ENCODE peak calls at places on chromosomes 12 and 14, in six cellular contexts. One of them, this sample, is unnamed.

GRCh38 chr12:78004451-78005093 is 173.9 kb downstream of the NAV3 start:
- DNase-seq in MM.1S: no peak
- DNase-seq in Panc1: no peak
- DNase-seq in fibroblast of mammary gland: peak; percentile 7
- DNase-seq in AG09309: no peak
- DNase-seq in BJ: no peak
- DNase-seq in this sample: no peak

GRCh38 chr12:40171501-40171900 is 53.3 kb upstream of the LRRK2 start:
- DNase-seq in MM.1S: no peak
- DNase-seq in Panc1: no peak
- DNase-seq in fibroblast of mammary gland: peak; percentile 35
- DNase-seq in AG09309: no peak
- DNase-seq in BJ: no peak
- DNase-seq in this sample: no peak

GRCh38 chr14:30621354-30621953 is 665 bp upstream of the SCFD1 start:
- DNase-seq in MM.1S: no peak
- DNase-seq in Panc1: no peak
- DNase-seq in fibroblast of mammary gland: peak; percentile 40
- DNase-seq in AG09309: no peak
- DNase-seq in BJ: no peak
- DNase-seq in this sample: no peak

GRCh38 chr14:59055439-59056045 is 132.9 kb upstream of the DAAM1 start:
- DNase-seq in MM.1S: peak; percentile 30
- DNase-seq in Panc1: peak; percentile 24
- DNase-seq in fibroblast of mammary gland: peak; percentile 65
- DNase-seq in AG09309: peak; percentile 35
- DNase-seq in BJ: peak; percentile 9
- DNase-seq in this sample: no peak

GRCh38 chr12:6201775-6202292 is 1.6 kb downstream of the CD9 start:
- DNase-seq in MM.1S: no peak
- DNase-seq in Panc1: no peak
- DNase-seq in fibroblast of mammary gland: peak; percentile 45
- DNase-seq in AG09309: no peak
- DNase-seq in BJ: no peak
- DNase-seq in this sample: no peak

GRCh38 chr12:95386056-95386455 is 87.9 kb upstream of the METAP2 start:
- DNase-seq in MM.1S: no peak
- DNase-seq in Panc1: no peak
- DNase-seq in fibroblast of mammary gland: peak; percentile 46
- DNase-seq in AG09309: no peak
- DNase-seq in BJ: no peak
- DNase-seq in this sample: no peak

GRCh38 chr12:22101749-22102243 is 55.8 kb downstream of the CMAS start:
- DNase-seq in MM.1S: no peak
- DNase-seq in Panc1: no peak
- DNase-seq in fibroblast of mammary gland: peak; percentile 94
- DNase-seq in AG09309: peak; percentile 42
- DNase-seq in BJ: no peak
- DNase-seq in this sample: no peak

GRCh38 chr12:93279849-93280412 is 97.8 kb upstream of the NUDT4 start:
- DNase-seq in MM.1S: no peak
- DNase-seq in Panc1: no peak
- DNase-seq in fibroblast of mammary gland: no peak
- DNase-seq in AG09309: no peak
- DNase-seq in BJ: no peak
- DNase-seq in this sample: no peak

GRCh38 chr14:104281768-104282301 is 143.4 kb downstream of the KIF26A start:
- DNase-seq in MM.1S: no peak
- DNase-seq in Panc1: no peak
- DNase-seq in fibroblast of mammary gland: no peak
- DNase-seq in AG09309: no peak
- DNase-seq in BJ: no peak
- DNase-seq in this sample: no peak

GRCh38 chr12:113735146-113735545 is 231.0 kb downstream of the RBM19 start:
- DNase-seq in MM.1S: no peak
- DNase-seq in Panc1: no peak
- DNase-seq in fibroblast of mammary gland: no peak
- DNase-seq in AG09309: no peak
- DNase-seq in BJ: no peak
- DNase-seq in this sample: no peak

GRCh38 chr12:68480526-68480925 is 130.2 kb upstream of the RAP1B start:
- DNase-seq in MM.1S: no peak
- DNase-seq in Panc1: no peak
- DNase-seq in fibroblast of mammary gland: no peak
- DNase-seq in AG09309: no peak
- DNase-seq in BJ: no peak
- DNase-seq in this sample: no peak

GRCh38 chr12:11798856-11799530 is 149.5 kb downstream of the ETV6 start:
- DNase-seq in MM.1S: no peak
- DNase-seq in Panc1: no peak
- DNase-seq in fibroblast of mammary gland: peak; percentile 89
- DNase-seq in AG09309: no peak
- DNase-seq in BJ: peak; percentile 19
- DNase-seq in this sample: peak; percentile 35

GRCh38 chr14:96622926-96623325 is 120.7 kb downstream of the PAPOLA start:
- DNase-seq in MM.1S: no peak
- DNase-seq in Panc1: no peak
- DNase-seq in fibroblast of mammary gland: no peak
- DNase-seq in AG09309: no peak
- DNase-seq in BJ: no peak
- DNase-seq in this sample: no peak

GRCh38 chr12:124633269-124633953 is 66.0 kb upstream of the NCOR2 start:
- DNase-seq in MM.1S: no peak
- DNase-seq in Panc1: no peak
- DNase-seq in fibroblast of mammary gland: peak; percentile 79
- DNase-seq in AG09309: no peak
- DNase-seq in BJ: no peak
- DNase-seq in this sample: no peak

GRCh38 chr14:86882818-86883217 is 1110.2 kb downstream of the GALC start:
- DNase-seq in MM.1S: no peak
- DNase-seq in Panc1: no peak
- DNase-seq in fibroblast of mammary gland: no peak
- DNase-seq in AG09309: no peak
- DNase-seq in BJ: no peak
- DNase-seq in this sample: no peak

GRCh38 chr14:77140343-77140936 is 1.2 kb downstream of the ZDHHC22 start:
- DNase-seq in MM.1S: no peak
- DNase-seq in Panc1: no peak
- DNase-seq in fibroblast of mammary gland: no peak
- DNase-seq in AG09309: no peak
- DNase-seq in BJ: no peak
- DNase-seq in this sample: no peak

GRCh38 chr12:34022079-34022830 is at the start of gene ALG10:
- DNase-seq in MM.1S: peak; percentile 98
- DNase-seq in Panc1: peak; percentile 97
- DNase-seq in fibroblast of mammary gland: peak; percentile 96
- DNase-seq in AG09309: peak; percentile 92
- DNase-seq in BJ: peak; percentile 82
- DNase-seq in this sample: peak; percentile 79

DNA sequence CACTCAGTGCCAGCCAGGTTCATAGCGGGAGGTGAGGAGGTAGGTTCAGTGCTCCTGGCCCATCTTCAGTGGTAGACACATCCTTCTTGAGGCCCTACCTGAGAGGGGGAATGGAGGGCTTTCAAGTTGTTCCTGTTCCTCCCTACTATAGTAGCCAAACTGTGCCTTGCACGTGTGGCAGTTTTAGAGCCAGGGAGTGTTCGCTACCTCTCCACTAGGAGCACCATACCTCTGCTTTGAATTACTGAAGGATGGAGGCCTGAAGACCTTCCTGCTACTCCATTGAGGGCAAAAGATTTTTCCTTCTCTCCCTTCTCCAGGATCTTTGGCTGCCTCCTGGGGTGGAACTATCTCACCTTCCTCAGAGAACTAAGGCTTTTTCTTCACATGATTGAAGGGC is 5.9 kb upstream of the ALG10 start:
- DNase-seq in MM.1S: no peak
- DNase-seq in Panc1: no peak
- DNase-seq in fibroblast of mammary gland: no peak
- DNase-seq in AG09309: no peak
- DNase-seq in BJ: no peak
- DNase-seq in this sample: no peak
- TF ChIP-seq CTCF in MM.1S: no peak
- TF ChIP-seq CTCF in Panc1: no peak
- TF ChIP-seq CTCF in fibroblast of mammary gland: no peak
- TF ChIP-seq CTCF in AG09309: peak; percentile 3
- TF ChIP-seq CTCF in BJ: no peak
- TF ChIP-seq CTCF in this sample: no peak

DNA sequence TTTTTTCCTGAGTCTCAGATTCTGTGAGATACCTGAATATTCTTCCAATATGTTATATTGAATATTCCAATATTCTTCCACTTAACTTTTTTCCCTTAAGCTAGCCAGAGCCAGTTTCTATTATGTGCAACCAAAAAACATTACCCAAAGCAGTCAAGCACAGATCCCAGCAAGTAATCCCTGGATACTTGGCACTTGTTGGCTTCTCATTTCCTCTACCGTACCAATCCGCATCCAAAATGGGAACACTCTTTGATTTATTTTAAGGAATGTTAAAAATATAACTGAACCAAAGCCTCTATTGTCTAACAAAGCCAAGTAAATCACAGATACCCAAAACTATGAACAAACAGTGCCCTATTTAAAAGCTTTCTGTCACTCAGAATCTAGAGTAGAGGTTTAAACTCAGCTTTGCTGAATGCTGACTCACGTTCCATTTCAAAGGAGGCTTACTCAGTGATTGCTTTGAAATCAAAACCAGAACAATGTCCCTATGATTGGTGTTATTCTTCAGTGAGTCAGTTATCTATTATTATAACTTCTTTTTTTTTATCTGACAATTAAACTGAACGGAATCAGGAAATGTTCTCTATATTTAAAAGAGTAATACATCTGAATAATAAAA is 360.6 kb downstream of the CCDC91 start:
- DNase-seq in MM.1S: no peak
- DNase-seq in Panc1: no peak
- DNase-seq in fibroblast of mammary gland: peak; percentile 94
- DNase-seq in AG09309: peak; percentile 45
- DNase-seq in BJ: no peak
- DNase-seq in this sample: peak; percentile 88
- H3K4me3 ChIP-seq in MM.1S: no peak overlapping the region
- H3K4me3 ChIP-seq in Panc1: no peak overlapping the region
- H3K4me3 ChIP-seq in fibroblast of mammary gland: no peak overlapping the region
- H3K4me3 ChIP-seq in AG09309: no peak overlapping the region
- H3K4me3 ChIP-seq in BJ: no peak overlapping the region
- H3K4me3 ChIP-seq in this sample: no peak overlapping the region

GRCh38 chr14:36521598-36522345 is 1.7 kb upstream of the NKX2-1 start:
- DNase-seq in MM.1S: no peak
- DNase-seq in Panc1: no peak
- DNase-seq in fibroblast of mammary gland: no peak
- DNase-seq in AG09309: no peak
- DNase-seq in BJ: no peak
- DNase-seq in this sample: no peak

GRCh38 chr14:36519431-36520321 is at the start of gene NKX2-1:
- DNase-seq in MM.1S: no peak
- DNase-seq in Panc1: no peak
- DNase-seq in fibroblast of mammary gland: no peak
- DNase-seq in AG09309: no peak
- DNase-seq in BJ: no peak
- DNase-seq in this sample: no peak

GRCh38 chr14:36522347-36522971 is 2.4 kb upstream of the NKX2-1 start:
- DNase-seq in MM.1S: no peak
- DNase-seq in Panc1: no peak
- DNase-seq in fibroblast of mammary gland: no peak
- DNase-seq in AG09309: no peak
- DNase-seq in BJ: no peak
- DNase-seq in this sample: no peak

GRCh38 chr14:36518586-36519430 is 1.2 kb downstream of the NKX2-1 start:
- DNase-seq in MM.1S: no peak
- DNase-seq in Panc1: no peak
- DNase-seq in fibroblast of mammary gland: no peak
- DNase-seq in AG09309: no peak
- DNase-seq in BJ: no peak
- DNase-seq in this sample: no peak

GRCh38 chr14:36520601-36521525 is 831 bp upstream of the NKX2-1 start:
- DNase-seq in MM.1S: no peak
- DNase-seq in Panc1: no peak
- DNase-seq in fibroblast of mammary gland: peak; percentile 20
- DNase-seq in AG09309: no peak
- DNase-seq in BJ: no peak
- DNase-seq in this sample: no peak
- TF ChIP-seq CTCF in MM.1S: no peak
- TF ChIP-seq CTCF in Panc1: peak; percentile 65
- TF ChIP-seq CTCF in fibroblast of mammary gland: no peak
- TF ChIP-seq CTCF in AG09309: peak; percentile 16
- TF ChIP-seq CTCF in BJ: peak; percentile 30
- TF ChIP-seq CTCF in this sample: peak; percentile 35

GRCh38 chr12:27555928-27556778 is 32.1 kb downstream of the PPFIBP1 start:
- DNase-seq in MM.1S: no peak
- DNase-seq in Panc1: no peak
- DNase-seq in fibroblast of mammary gland: peak; percentile 85
- DNase-seq in AG09309: no peak
- DNase-seq in BJ: no peak
- DNase-seq in this sample: no peak
- H3K4me3 ChIP-seq in MM.1S: no peak overlapping the region
- H3K4me3 ChIP-seq in Panc1: peak overlapping the region; percentile 19
- H3K4me3 ChIP-seq in fibroblast of mammary gland: no peak overlapping the region
- H3K4me3 ChIP-seq in AG09309: no peak overlapping the region
- H3K4me3 ChIP-seq in BJ: no peak overlapping the region
- H3K4me3 ChIP-seq in this sample: no peak overlapping the region

GRCh38 chr12:132094269-132094891 is 49.7 kb downstream of the DDX51 start:
- DNase-seq in MM.1S: no peak
- DNase-seq in Panc1: no peak
- DNase-seq in fibroblast of mammary gland: no peak
- DNase-seq in AG09309: no peak
- DNase-seq in BJ: no peak
- DNase-seq in this sample: no peak
- TF ChIP-seq CTCF in MM.1S: no peak
- TF ChIP-seq CTCF in Panc1: no peak
- TF ChIP-seq CTCF in fibroblast of mammary gland: no peak
- TF ChIP-seq CTCF in AG09309: no peak
- TF ChIP-seq CTCF in BJ: no peak
- TF ChIP-seq CTCF in this sample: no peak

GRCh38 chr12:58529897-58530296 is 390.4 kb downstream of the LRIG3 start:
- DNase-seq in MM.1S: no peak
- DNase-seq in Panc1: no peak
- DNase-seq in fibroblast of mammary gland: peak; percentile 98
- DNase-seq in AG09309: peak; percentile 82
- DNase-seq in BJ: peak; percentile 91
- DNase-seq in this sample: no peak

GRCh38 chr12:58529114-58529665 is 391.1 kb downstream of the LRIG3 start:
- DNase-seq in MM.1S: peak; percentile 24
- DNase-seq in Panc1: peak; percentile 77
- DNase-seq in fibroblast of mammary gland: peak; percentile 94
- DNase-seq in AG09309: peak; percentile 10
- DNase-seq in BJ: no peak
- DNase-seq in this sample: no peak

GRCh38 chr12:58530421-58531067 is 389.8 kb downstream of the LRIG3 start:
- DNase-seq in MM.1S: peak; percentile 52
- DNase-seq in Panc1: no peak
- DNase-seq in fibroblast of mammary gland: peak; percentile 89
- DNase-seq in AG09309: peak; percentile 33
- DNase-seq in BJ: no peak
- DNase-seq in this sample: no peak

GRCh38 chr12:58533652-58534051 is 386.7 kb downstream of the LRIG3 start:
- DNase-seq in MM.1S: no peak
- DNase-seq in Panc1: no peak
- DNase-seq in fibroblast of mammary gland: no peak
- DNase-seq in AG09309: no peak
- DNase-seq in BJ: no peak
- DNase-seq in this sample: no peak

GRCh38 chr12:58532855-58533608 is 387.3 kb downstream of the LRIG3 start:
- DNase-seq in MM.1S: no peak
- DNase-seq in Panc1: no peak
- DNase-seq in fibroblast of mammary gland: no peak
- DNase-seq in AG09309: no peak
- DNase-seq in BJ: no peak
- DNase-seq in this sample: no peak
- H3K4me3 ChIP-seq in MM.1S: no peak overlapping the region
- H3K4me3 ChIP-seq in Panc1: no peak overlapping the region
- H3K4me3 ChIP-seq in fibroblast of mammary gland: no peak overlapping the region
- H3K4me3 ChIP-seq in AG09309: no peak overlapping the region
- H3K4me3 ChIP-seq in BJ: no peak overlapping the region
- H3K4me3 ChIP-seq in this sample: no peak overlapping the region

This sample was measured in epithelial cell of proximal tubule.